ENCODE peak calls at places on chromosomes 11 and 22, in ten cellular contexts. U is ELR; S is activated effector memory CD4-positive, alpha-beta T cell treated with Interleukin-2 at 50 U/mL for 16 hours; P is activated CD4-positive, CD25-positive, alpha-beta regulatory T cell treated with anti-CD3 and anti-CD28 coated beads, Interleukin-2, amount 50 U/mL, for 16 hours; R is substantia nigra; F is heart right ventricle; J is lung microvascular endothelial cell; Z is SW480; N is myocyte; O is activated T-cell treated with anti-CD3 and anti-CD28 coated beads, Interleukin-2, amount 50 U/mL, for 48 hours. Y is an unnamed sample.

GRCh38 chr22:17348464-17349103 is 20.7 kb upstream of the CECR2 start:
- DNase-seq in U (no peak), S (no peak), P (no peak), R (no peak), F (no peak), J (no peak), Z (no peak), N (no peak), O (no peak), Y (no peak)

GRCh38 chr11:117979481-117980211 is 6.5 kb upstream of the IL10RA start:
- DNase-seq in U (no peak), S (no peak), P (no peak), R (no peak), F (no peak), J (no peak), Z (no peak), N (no peak), O (no peak), Y (no peak)

GRCh38 chr11:69500285-69501120 is 19.0 kb downstream of the LINC01488 start:
- DNase-seq in U (no peak), S (no peak), P (no peak), R (no peak), F (no peak), J (no peak), Z (no peak), N (peak), O (no peak), Y (no peak)

GRCh38 chr22:26648011-26648497 is 9.3 kb upstream of the MIAT start:
- DNase-seq in U (no peak), S (peak), P (no peak), R (no peak), F (no peak), J (no peak), Z (no peak), N (peak), O (peak), Y (no peak)

GRCh38 chr11:107250017-107250416 is 207.6 kb downstream of the CWF19L2 start:
- DNase-seq in U (no peak), S (no peak), P (no peak), R (no peak), F (no peak), J (no peak), Z (no peak), N (no peak), O (no peak), Y (no peak)

GRCh38 chr11:69896250-69896649 is 77.0 kb upstream of the FGF3 start:
- DNase-seq in U (peak), S (no peak), P (no peak), R (no peak), F (no peak), J (no peak), Z (no peak), N (no peak), O (no peak), Y (no peak)

GRCh38 chr11:93477684-93478234 is 65.4 kb downstream of the SMCO4 start:
- DNase-seq in U (no peak), S (no peak), P (no peak), R (no peak), F (no peak), J (peak), Z (no peak), N (no peak), O (no peak), Y (no peak)

GRCh38 chr11:64803163-64803845 is at the start of gene MAP4K2:
- DNase-seq in U (peak), S (peak), P (peak), R (peak), F (peak), J (peak), Z (peak), N (peak), O (peak), Y (peak)

GRCh38 chr11:44776840-44777536 is 50.2 kb downstream of the TSPAN18 start:
- DNase-seq in U (no peak), S (no peak), P (no peak), R (no peak), F (no peak), J (no peak), Z (no peak), N (no peak), O (no peak), Y (no peak)

GRCh38 chr11:44729718-44730117 is 3.0 kb downstream of the TSPAN18 start:
- DNase-seq in U (no peak), S (no peak), P (no peak), R (no peak), F (no peak), J (no peak), Z (no peak), N (no peak), O (peak), Y (no peak)

GRCh38 chr11:117256573-117256972 is 24.1 kb downstream of the RNF214 start:
- DNase-seq in U (peak), S (no peak), P (no peak), R (no peak), F (no peak), J (no peak), Z (no peak), N (peak), O (no peak), Y (peak)

GRCh38 chr11:13278620-13279486 is 1.3 kb downstream of the BMAL1 start:
- DNase-seq in U (peak), S (no peak), P (no peak), R (no peak), F (no peak), J (peak), Z (no peak), N (no peak), O (no peak), Y (peak)

GRCh38 chr11:107413352-107413751 is 44.3 kb downstream of the CWF19L2 start:
- DNase-seq in U (no peak), S (no peak), P (no peak), R (no peak), F (no peak), J (no peak), Z (no peak), N (no peak), O (no peak), Y (no peak)

GRCh38 chr22:47495102-47495501 is 732.7 kb downstream of the TBC1D22A start:
- DNase-seq in U (no peak), S (no peak), P (no peak), R (no peak), F (no peak), J (no peak), Z (no peak), N (no peak), O (no peak), Y (no peak)

GRCh38 chr11:108647701-108648527 is 17.0 kb upstream of the DDX10 start:
- DNase-seq in U (peak), S (peak), P (peak), R (peak), F (peak), J (peak), Z (peak), N (peak), O (peak), Y (peak)

GRCh38 chr22:36379593-36380361 is 8.0 kb downstream of the MYH9 start:
- DNase-seq in U (peak), S (peak), P (no peak), R (no peak), F (no peak), J (no peak), Z (no peak), N (peak), O (no peak), Y (peak)

GRCh38 chr11:12769834-12770345 is 95.7 kb downstream of the TEAD1 start:
- DNase-seq in U (peak), S (no peak), P (no peak), R (no peak), F (no peak), J (peak), Z (no peak), N (no peak), O (no peak), Y (peak)

GRCh38 chr11:108586600-108586999 is 7.0 kb downstream of the EXPH5 start:
- DNase-seq in U (no peak), S (no peak), P (no peak), R (no peak), F (no peak), J (no peak), Z (no peak), N (no peak), O (no peak), Y (no peak)

GRCh38 chr11:69498614-69499175 is 17.2 kb downstream of the LINC01488 start:
- DNase-seq in U (peak), S (no peak), P (no peak), R (no peak), F (no peak), J (no peak), Z (no peak), N (no peak), O (no peak), Y (no peak)

GRCh38 chr22:40204331-40205116 is 26.8 kb downstream of the TNRC6B start:
- DNase-seq in U (peak), S (no peak), P (no peak), R (no peak), F (no peak), J (peak), Z (no peak), N (peak), O (no peak), Y (peak)

GRCh38 chr11:77191429-77191822 is 63.4 kb downstream of the MYO7A start:
- DNase-seq in U (no peak), S (no peak), P (no peak), R (no peak), F (no peak), J (no peak), Z (no peak), N (no peak), O (no peak), Y (peak)

GRCh38 chr11:128931066-128931465 is 11.6 kb downstream of the TP53AIP1 start:
- DNase-seq in U (no peak), S (no peak), P (no peak), R (no peak), F (no peak), J (no peak), Z (no peak), N (peak), O (no peak), Y (no peak)

GRCh38 chr11:46333129-46333947 is 13.9 kb upstream of the DGKZ start:
- DNase-seq in U (no peak), S (no peak), P (no peak), R (no peak), F (no peak), J (no peak), Z (no peak), N (no peak), O (no peak), Y (peak)

GRCh38 chr11:91261513-91261912 is 963.1 kb upstream of the FAT3 start:
- DNase-seq in U (no peak), S (no peak), P (no peak), R (no peak), F (no peak), J (no peak), Z (no peak), N (no peak), O (no peak), Y (no peak)

GRCh38 chr22:39300198-39300830 is 19.1 kb downstream of the RPL3 start:
- DNase-seq in U (peak), S (no peak), P (no peak), R (peak), F (peak), J (no peak), Z (no peak), N (no peak), O (no peak), Y (peak)

GRCh38 chr11:9363954-9364912 is 20.2 kb upstream of the IPO7 start:
- DNase-seq in U (peak), S (peak), P (peak), R (peak), F (peak), J (peak), Z (peak), N (peak), O (peak), Y (peak)